ENCODE peak calls at places on chromosomes 16 and 17, in six cellular contexts. One of them, this sample, is unnamed.

GRCh38 chr16:83137326-83137770 is 510.6 kb downstream of the CDH13 start:
- DNase-seq in HCT116: no peak
- DNase-seq in endothelial cell of umbilical vein: no peak
- DNase-seq in breast epithelium: no peak
- DNase-seq in SK-N-SH: no peak
- DNase-seq in stomach: peak; percentile 28
- DNase-seq in this sample: peak; percentile 18

GRCh38 chr17:80992077-80992947 is 671 bp downstream of the CHMP6 start:
- DNase-seq in breast epithelium: no peak
- DNase-seq in HCT116: no peak
- DNase-seq in SK-N-SH: peak; percentile 85
- DNase-seq in endothelial cell of umbilical vein: no peak
- DNase-seq in stomach: no peak
- DNase-seq in this sample: peak; percentile 23

GRCh38 chr16:23498863-23499262 is 11.4 kb downstream of the GGA2 start:
- DNase-seq in stomach: no peak
- DNase-seq in HCT116: no peak
- DNase-seq in breast epithelium: no peak
- DNase-seq in SK-N-SH: no peak
- DNase-seq in endothelial cell of umbilical vein: no peak
- DNase-seq in this sample: no peak

GRCh38 chr17:41914358-41914766 is 4.4 kb downstream of the ACLY start:
- DNase-seq in SK-N-SH: no peak
- DNase-seq in endothelial cell of umbilical vein: no peak
- DNase-seq in HCT116: no peak
- DNase-seq in stomach: no peak
- DNase-seq in breast epithelium: no peak
- DNase-seq in this sample: peak; percentile 46

GRCh38 chr17:67421869-67422273 is 44.8 kb downstream of the PITPNC1 start:
- DNase-seq in endothelial cell of umbilical vein: peak; percentile 81
- DNase-seq in SK-N-SH: no peak
- DNase-seq in breast epithelium: no peak
- DNase-seq in stomach: no peak
- DNase-seq in HCT116: peak; percentile 100
- DNase-seq in this sample: peak; percentile 43

GRCh38 chr17:39688945-39689344 is 1.1 kb upstream of the PGAP3 start:
- DNase-seq in endothelial cell of umbilical vein: no peak
- DNase-seq in HCT116: no peak
- DNase-seq in breast epithelium: no peak
- DNase-seq in stomach: no peak
- DNase-seq in SK-N-SH: no peak
- DNase-seq in this sample: no peak

GRCh38 chr17:48809182-48809581 is 7.8 kb downstream of the TTLL6 start:
- DNase-seq in stomach: peak; percentile 65
- DNase-seq in HCT116: no peak
- DNase-seq in endothelial cell of umbilical vein: no peak
- DNase-seq in SK-N-SH: no peak
- DNase-seq in breast epithelium: no peak
- DNase-seq in this sample: peak; percentile 79

GRCh38 chr17:10516065-10516464 is 2.3 kb downstream of the MYH1 start:
- DNase-seq in stomach: no peak
- DNase-seq in breast epithelium: no peak
- DNase-seq in SK-N-SH: no peak
- DNase-seq in endothelial cell of umbilical vein: no peak
- DNase-seq in HCT116: no peak
- DNase-seq in this sample: no peak

GRCh38 chr17:81812571-81813370 is 8.8 kb downstream of the GCGR start:
- DNase-seq in stomach: no peak
- DNase-seq in endothelial cell of umbilical vein: no peak
- DNase-seq in HCT116: no peak
- DNase-seq in breast epithelium: no peak
- DNase-seq in SK-N-SH: peak; percentile 77
- DNase-seq in this sample: no peak

GRCh38 chr17:6153416-6153815 is 83.2 kb downstream of the WSCD1 start:
- DNase-seq in HCT116: no peak
- DNase-seq in SK-N-SH: no peak
- DNase-seq in breast epithelium: no peak
- DNase-seq in endothelial cell of umbilical vein: no peak
- DNase-seq in stomach: no peak
- DNase-seq in this sample: no peak

GRCh38 chr17:27602721-27603445 is 28.1 kb upstream of the LGALS9 start:
- DNase-seq in stomach: peak; percentile 86
- DNase-seq in HCT116: no peak
- DNase-seq in SK-N-SH: peak; percentile 87
- DNase-seq in breast epithelium: peak; percentile 72
- DNase-seq in endothelial cell of umbilical vein: peak; percentile 67
- DNase-seq in this sample: peak; percentile 86

GRCh38 chr16:70258946-70259345 is 7.2 kb upstream of the EXOSC6 start:
- DNase-seq in HCT116: no peak
- DNase-seq in endothelial cell of umbilical vein: no peak
- DNase-seq in stomach: no peak
- DNase-seq in SK-N-SH: no peak
- DNase-seq in breast epithelium: no peak
- DNase-seq in this sample: no peak

GRCh38 chr16:22694887-22695382 is 119.0 kb upstream of the HS3ST2 start:
- DNase-seq in HCT116: no peak
- DNase-seq in endothelial cell of umbilical vein: no peak
- DNase-seq in breast epithelium: no peak
- DNase-seq in stomach: no peak
- DNase-seq in SK-N-SH: no peak
- DNase-seq in this sample: peak; percentile 22

GRCh38 chr16:8869212-8869987 is 594 bp upstream of the CARHSP1 start:
- DNase-seq in breast epithelium: no peak
- DNase-seq in HCT116: no peak
- DNase-seq in stomach: no peak
- DNase-seq in endothelial cell of umbilical vein: no peak
- DNase-seq in SK-N-SH: peak; percentile 78
- DNase-seq in this sample: no peak

GRCh38 chr17:38752930-38753506 is 477 bp downstream of the PSMB3 start:
- DNase-seq in SK-N-SH: no peak
- DNase-seq in stomach: no peak
- DNase-seq in HCT116: no peak
- DNase-seq in endothelial cell of umbilical vein: no peak
- DNase-seq in breast epithelium: no peak
- DNase-seq in this sample: no peak

GRCh38 chr17:83058478-83059167 is 20.8 kb upstream of the METRNL start:
- DNase-seq in endothelial cell of umbilical vein: no peak
- DNase-seq in stomach: peak; percentile 15
- DNase-seq in SK-N-SH: peak; percentile 22
- DNase-seq in breast epithelium: peak; percentile 42
- DNase-seq in HCT116: no peak
- DNase-seq in this sample: no peak

GRCh38 chr17:21464611-21465021 is 88.5 kb downstream of the KCNJ12 start:
- DNase-seq in SK-N-SH: no peak
- DNase-seq in stomach: no peak
- DNase-seq in breast epithelium: no peak
- DNase-seq in endothelial cell of umbilical vein: no peak
- DNase-seq in HCT116: no peak
- DNase-seq in this sample: no peak

GRCh38 chr16:8718753-8719386 is 44.5 kb downstream of the ABAT start:
- DNase-seq in stomach: no peak
- DNase-seq in breast epithelium: no peak
- DNase-seq in HCT116: no peak
- DNase-seq in SK-N-SH: no peak
- DNase-seq in endothelial cell of umbilical vein: no peak
- DNase-seq in this sample: no peak

GRCh38 chr16:754208-755097 is 6.1 kb upstream of the MSLN start:
- DNase-seq in stomach: no peak
- DNase-seq in SK-N-SH: no peak
- DNase-seq in HCT116: no peak
- DNase-seq in endothelial cell of umbilical vein: no peak
- DNase-seq in breast epithelium: no peak
- DNase-seq in this sample: no peak

GRCh38 chr16:69190598-69190997 is 3.6 kb downstream of the SNTB2 start:
- DNase-seq in stomach: no peak
- DNase-seq in endothelial cell of umbilical vein: no peak
- DNase-seq in breast epithelium: no peak
- DNase-seq in SK-N-SH: no peak
- DNase-seq in HCT116: no peak
- DNase-seq in this sample: no peak

GRCh38 chr16:1026784-1027415 is 45.3 kb downstream of the SOX8 start:
- DNase-seq in SK-N-SH: no peak
- DNase-seq in endothelial cell of umbilical vein: no peak
- DNase-seq in HCT116: no peak
- DNase-seq in stomach: no peak
- DNase-seq in breast epithelium: no peak
- DNase-seq in this sample: no peak

GRCh38 chr16:86567701-86568571 is 1.3 kb downstream of the FOXC2 start:
- DNase-seq in SK-N-SH: no peak
- DNase-seq in stomach: no peak
- DNase-seq in breast epithelium: no peak
- DNase-seq in HCT116: no peak
- DNase-seq in endothelial cell of umbilical vein: peak; percentile 52
- DNase-seq in this sample: no peak

GRCh38 chr16:17470002-17470870 is 524 bp downstream of the XYLT1 start:
- DNase-seq in HCT116: no peak
- DNase-seq in breast epithelium: no peak
- DNase-seq in SK-N-SH: peak; percentile 55
- DNase-seq in endothelial cell of umbilical vein: no peak
- DNase-seq in stomach: no peak
- DNase-seq in this sample: peak; percentile 27

GRCh38 chr17:66841328-66841727 is 6.4 kb downstream of the CACNG5 start:
- DNase-seq in stomach: no peak
- DNase-seq in HCT116: no peak
- DNase-seq in SK-N-SH: no peak
- DNase-seq in endothelial cell of umbilical vein: no peak
- DNase-seq in breast epithelium: no peak
- DNase-seq in this sample: no peak

GRCh38 chr16:80924372-80924978 is 82.2 kb downstream of the CMC2 start:
- DNase-seq in endothelial cell of umbilical vein: peak; percentile 80
- DNase-seq in HCT116: peak; percentile 58
- DNase-seq in SK-N-SH: peak; percentile 61
- DNase-seq in breast epithelium: no peak
- DNase-seq in stomach: peak; percentile 80
- DNase-seq in this sample: peak; percentile 58

GRCh38 chr17:38605230-38605851 is 411 bp downstream of the SRCIN1 start:
- DNase-seq in HCT116: no peak
- DNase-seq in stomach: no peak
- DNase-seq in SK-N-SH: peak; percentile 90
- DNase-seq in breast epithelium: no peak
- DNase-seq in endothelial cell of umbilical vein: no peak
- DNase-seq in this sample: no peak

GRCh38 chr17:18129041-18129502 is 20.5 kb downstream of the MYO15A start:
- DNase-seq in breast epithelium: peak; percentile 60
- DNase-seq in endothelial cell of umbilical vein: peak; percentile 24
- DNase-seq in SK-N-SH: no peak
- DNase-seq in HCT116: no peak
- DNase-seq in stomach: peak; percentile 77
- DNase-seq in this sample: no peak

GRCh38 chr16:58336332-58337089 is 41.7 kb upstream of the PRSS54 start:
- DNase-seq in breast epithelium: peak; percentile 85
- DNase-seq in HCT116: peak; percentile 77
- DNase-seq in stomach: peak; percentile 87
- DNase-seq in endothelial cell of umbilical vein: peak; percentile 79
- DNase-seq in SK-N-SH: peak; percentile 73
- DNase-seq in this sample: peak; percentile 87

GRCh38 chr16:77993111-77993571 is 29.2 kb upstream of the CLEC3A start:
- DNase-seq in SK-N-SH: no peak
- DNase-seq in HCT116: no peak
- DNase-seq in endothelial cell of umbilical vein: no peak
- DNase-seq in breast epithelium: no peak
- DNase-seq in stomach: no peak
- DNase-seq in this sample: no peak

GRCh38 chr17:15377608-15378007 is 36.2 kb upstream of the TEKT3 start:
- DNase-seq in breast epithelium: no peak
- DNase-seq in stomach: no peak
- DNase-seq in HCT116: peak; percentile 10
- DNase-seq in endothelial cell of umbilical vein: no peak
- DNase-seq in SK-N-SH: no peak
- DNase-seq in this sample: no peak

GRCh38 chr17:76394166-76394565 is 9.8 kb downstream of the SPHK1 start:
- DNase-seq in HCT116: no peak
- DNase-seq in breast epithelium: no peak
- DNase-seq in SK-N-SH: no peak
- DNase-seq in endothelial cell of umbilical vein: no peak
- DNase-seq in stomach: no peak
- DNase-seq in this sample: no peak

GRCh38 chr16:53142823-53143568 is 88.2 kb downstream of the CHD9 start:
- DNase-seq in stomach: no peak
- DNase-seq in HCT116: no peak
- DNase-seq in endothelial cell of umbilical vein: no peak
- DNase-seq in SK-N-SH: no peak
- DNase-seq in breast epithelium: no peak
- DNase-seq in this sample: no peak

GRCh38 chr16:64478258-64478906 is 643.5 kb downstream of the CDH11 start:
- DNase-seq in SK-N-SH: no peak
- DNase-seq in stomach: no peak
- DNase-seq in HCT116: no peak
- DNase-seq in endothelial cell of umbilical vein: peak; percentile 90
- DNase-seq in breast epithelium: no peak
- DNase-seq in this sample: no peak

GRCh38 chr17:12973496-12974318 is 44.1 kb downstream of the ELAC2 start:
- DNase-seq in SK-N-SH: no peak
- DNase-seq in endothelial cell of umbilical vein: no peak
- DNase-seq in stomach: no peak
- DNase-seq in HCT116: no peak
- DNase-seq in breast epithelium: no peak
- DNase-seq in this sample: no peak
- TF ChIP-seq POLR2AphosphoS5 in SK-N-SH: no peak
- TF ChIP-seq POLR2AphosphoS5 in endothelial cell of umbilical vein: no peak
- TF ChIP-seq POLR2AphosphoS5 in stomach: no peak
- TF ChIP-seq POLR2AphosphoS5 in HCT116: no peak
- TF ChIP-seq POLR2AphosphoS5 in breast epithelium: no peak
- TF ChIP-seq POLR2AphosphoS5 in this sample: no peak

GRCh38 chr16:3065742-3066439 is 451 bp downstream of the IL32 start:
- DNase-seq in endothelial cell of umbilical vein: no peak
- DNase-seq in HCT116: no peak
- DNase-seq in SK-N-SH: no peak
- DNase-seq in stomach: no peak
- DNase-seq in breast epithelium: no peak
- DNase-seq in this sample: no peak
- H3K4me1 ChIP-seq in endothelial cell of umbilical vein: peaks cover 19% of the 10 kb centered on the region
- H3K4me1 ChIP-seq in HCT116: no peaks in the 10 kb centered on the region
- H3K4me1 ChIP-seq in SK-N-SH: no peaks in the 10 kb centered on the region
- H3K4me1 ChIP-seq in stomach: peaks cover 17% of the 10 kb centered on the region
- H3K4me1 ChIP-seq in breast epithelium: no peaks in the 10 kb centered on the region
- H3K4me1 ChIP-seq in this sample: peaks cover 41% of the 10 kb centered on the region

DNA sequence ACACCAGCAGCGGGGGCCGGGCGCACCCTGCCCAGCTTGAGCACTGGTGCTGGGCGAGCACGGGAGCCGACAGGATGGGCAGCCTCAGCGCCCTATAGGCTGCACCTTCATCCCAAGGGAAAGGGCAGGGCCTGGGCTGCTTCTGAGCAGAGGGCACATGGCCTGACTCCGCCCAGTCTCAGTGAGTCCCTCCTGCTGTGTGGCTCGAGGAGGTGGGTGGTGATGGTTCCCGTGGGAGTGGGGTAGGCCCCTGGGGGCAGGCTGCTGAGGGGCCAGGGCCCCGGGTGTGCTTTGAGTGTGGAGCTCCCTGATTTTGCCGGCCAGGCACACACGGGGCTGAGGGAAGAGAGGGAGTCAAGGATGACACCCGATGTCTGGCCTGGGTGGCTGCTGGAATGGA is 37.9 kb downstream of the TSC2 start:
- DNase-seq in endothelial cell of umbilical vein: no peak
- DNase-seq in SK-N-SH: no peak
- DNase-seq in HCT116: no peak
- DNase-seq in breast epithelium: no peak
- DNase-seq in stomach: no peak
- DNase-seq in this sample: no peak
- TF ChIP-seq POLR2AphosphoS5 in endothelial cell of umbilical vein: no peak
- TF ChIP-seq POLR2AphosphoS5 in SK-N-SH: no peak
- TF ChIP-seq POLR2AphosphoS5 in HCT116: no peak
- TF ChIP-seq POLR2AphosphoS5 in breast epithelium: no peak
- TF ChIP-seq POLR2AphosphoS5 in stomach: no peak
- TF ChIP-seq POLR2AphosphoS5 in this sample: no peak

GRCh38 chr17:17041571-17042380 is 481 bp upstream of the MPRIP start:
- DNase-seq in breast epithelium: peak; percentile 98
- DNase-seq in HCT116: peak; percentile 93
- DNase-seq in SK-N-SH: peak; percentile 99
- DNase-seq in endothelial cell of umbilical vein: peak; percentile 96
- DNase-seq in stomach: peak; percentile 100
- DNase-seq in this sample: peak; percentile 99
- H3K4me1 ChIP-seq in breast epithelium: peaks cover 7% of the 10 kb centered on the region
- H3K4me1 ChIP-seq in HCT116: peaks cover 40% of the 10 kb centered on the region
- H3K4me1 ChIP-seq in SK-N-SH: peaks cover 5% of the 10 kb centered on the region
- H3K4me1 ChIP-seq in endothelial cell of umbilical vein: peaks cover 28% of the 10 kb centered on the region
- H3K4me1 ChIP-seq in stomach: peaks cover 40% of the 10 kb centered on the region
- H3K4me1 ChIP-seq in this sample: peaks cover 39% of the 10 kb centered on the region

This sample was measured in transverse colon.